ENCODE peak calls at places on chromosomes 11 and 22, in six cellular contexts. One of them, this sample, is unnamed.

GRCh38 chr22:29734853-29735252 is 15.1 kb downstream of the CABP7 start:
- DNase-seq in Karpas-422: no peak
- DNase-seq in GM23248: no peak
- DNase-seq in A549: no peak
- DNase-seq in neuronal stem cell: no peak
- DNase-seq in K562: no peak
- DNase-seq in this sample: no peak

GRCh38 chr11:71447791-71448256 is 369 bp downstream of the DHCR7 start:
- DNase-seq in Karpas-422: peak
- DNase-seq in GM23248: peak
- DNase-seq in A549: peak
- DNase-seq in neuronal stem cell: peak
- DNase-seq in K562: peak
- DNase-seq in this sample: no peak

GRCh38 chr11:71307811-71308645 is 55.7 kb upstream of the SHANK2 start:
- DNase-seq in Karpas-422: no peak
- DNase-seq in GM23248: no peak
- DNase-seq in A549: no peak
- DNase-seq in neuronal stem cell: no peak
- DNase-seq in K562: no peak
- DNase-seq in this sample: no peak

GRCh38 chr11:134363161-134363560 is 31.4 kb downstream of the GLB1L2 start:
- DNase-seq in Karpas-422: no peak
- DNase-seq in GM23248: no peak
- DNase-seq in A549: no peak
- DNase-seq in neuronal stem cell: no peak
- DNase-seq in K562: no peak
- DNase-seq in this sample: no peak

GRCh38 chr11:77289737-77290136 is 11.7 kb downstream of the GDPD4 start:
- DNase-seq in Karpas-422: no peak
- DNase-seq in GM23248: no peak
- DNase-seq in A549: no peak
- DNase-seq in neuronal stem cell: no peak
- DNase-seq in K562: no peak
- DNase-seq in this sample: no peak

GRCh38 chr11:108938604-108939003 is 273.7 kb downstream of the DDX10 start:
- DNase-seq in Karpas-422: no peak
- DNase-seq in GM23248: peak
- DNase-seq in A549: no peak
- DNase-seq in neuronal stem cell: no peak
- DNase-seq in K562: no peak
- DNase-seq in this sample: no peak

GRCh38 chr22:18991138-18991432 is 55.0 kb upstream of the PRODH start:
- DNase-seq in Karpas-422: no peak
- DNase-seq in GM23248: no peak
- DNase-seq in A549: no peak
- DNase-seq in neuronal stem cell: no peak
- DNase-seq in K562: no peak
- DNase-seq in this sample: no peak

GRCh38 chr11:64870893-64871849 is 7.2 kb downstream of the EHD1 start:
- DNase-seq in Karpas-422: no peak
- DNase-seq in GM23248: no peak
- DNase-seq in A549: no peak
- DNase-seq in neuronal stem cell: no peak
- DNase-seq in K562: peak
- DNase-seq in this sample: no peak

GRCh38 chr22:19550382-19550781 is 26.2 kb upstream of the CLDN5 start:
- DNase-seq in Karpas-422: no peak
- DNase-seq in GM23248: no peak
- DNase-seq in A549: no peak
- DNase-seq in neuronal stem cell: no peak
- DNase-seq in K562: no peak
- DNase-seq in this sample: no peak

GRCh38 chr11:117295438-117296137 is 4.4 kb downstream of the BACE1-AS start:
- DNase-seq in Karpas-422: no peak
- DNase-seq in GM23248: no peak
- DNase-seq in A549: no peak
- DNase-seq in neuronal stem cell: no peak
- DNase-seq in K562: no peak
- DNase-seq in this sample: no peak

GRCh38 chr11:1858576-1858975 is 5.7 kb downstream of the LSP1 start:
- DNase-seq in Karpas-422: no peak
- DNase-seq in GM23248: no peak
- DNase-seq in A549: no peak
- DNase-seq in neuronal stem cell: no peak
- DNase-seq in K562: no peak
- DNase-seq in this sample: no peak

GRCh38 chr11:1856306-1857005 is 3.6 kb downstream of the LSP1 start:
- DNase-seq in Karpas-422: no peak
- DNase-seq in GM23248: no peak
- DNase-seq in A549: no peak
- DNase-seq in neuronal stem cell: no peak
- DNase-seq in K562: no peak
- DNase-seq in this sample: no peak

GRCh38 chr11:1857064-1857463 is 4.2 kb downstream of the LSP1 start:
- DNase-seq in Karpas-422: no peak
- DNase-seq in GM23248: no peak
- DNase-seq in A549: no peak
- DNase-seq in neuronal stem cell: no peak
- DNase-seq in K562: no peak
- DNase-seq in this sample: no peak

GRCh38 chr11:1860108-1860507 is 7.2 kb downstream of the LSP1 start:
- DNase-seq in Karpas-422: no peak
- DNase-seq in GM23248: no peak
- DNase-seq in A549: no peak
- DNase-seq in neuronal stem cell: no peak
- DNase-seq in K562: no peak
- DNase-seq in this sample: no peak

GRCh38 chr11:1858154-1858553 is 5.3 kb downstream of the LSP1 start:
- DNase-seq in Karpas-422: no peak
- DNase-seq in GM23248: no peak
- DNase-seq in A549: no peak
- DNase-seq in neuronal stem cell: no peak
- DNase-seq in K562: no peak
- DNase-seq in this sample: no peak
- H3K4me2 ChIP-seq in Karpas-422: no peak
- H3K4me2 ChIP-seq in GM23248: no peak
- H3K4me2 ChIP-seq in A549: no peak
- H3K4me2 ChIP-seq in neuronal stem cell: no peak
- H3K4me2 ChIP-seq in K562: no peak
- H3K4me2 ChIP-seq in this sample: no peak

GRCh38 chr22:40605676-40606250 is 30.8 kb downstream of the MRTFA start:
- DNase-seq in Karpas-422: no peak
- DNase-seq in GM23248: peak
- DNase-seq in A549: no peak
- DNase-seq in neuronal stem cell: no peak
- DNase-seq in K562: no peak
- DNase-seq in this sample: no peak
- H3K4me2 ChIP-seq in Karpas-422: no peak
- H3K4me2 ChIP-seq in GM23248: peak
- H3K4me2 ChIP-seq in A549: peak
- H3K4me2 ChIP-seq in neuronal stem cell: no peak
- H3K4me2 ChIP-seq in K562: no peak
- H3K4me2 ChIP-seq in this sample: no peak

GRCh38 chr11:16925495-16926065 is 88.6 kb downstream of the PLEKHA7 start:
- DNase-seq in Karpas-422: no peak
- DNase-seq in GM23248: peak
- DNase-seq in A549: peak
- DNase-seq in neuronal stem cell: peak
- DNase-seq in K562: no peak
- DNase-seq in this sample: peak

GRCh38 chr11:16924462-16924825 is 89.8 kb downstream of the PLEKHA7 start:
- DNase-seq in Karpas-422: no peak
- DNase-seq in GM23248: no peak
- DNase-seq in A549: no peak
- DNase-seq in neuronal stem cell: no peak
- DNase-seq in K562: no peak
- DNase-seq in this sample: no peak

GRCh38 chr11:16926868-16927267 is 87.3 kb downstream of the PLEKHA7 start:
- DNase-seq in Karpas-422: no peak
- DNase-seq in GM23248: no peak
- DNase-seq in A549: no peak
- DNase-seq in neuronal stem cell: no peak
- DNase-seq in K562: peak
- DNase-seq in this sample: no peak

GRCh38 chr11:16924826-16925494 is 89.3 kb downstream of the PLEKHA7 start:
- DNase-seq in Karpas-422: no peak
- DNase-seq in GM23248: peak
- DNase-seq in A549: peak
- DNase-seq in neuronal stem cell: peak
- DNase-seq in K562: no peak
- DNase-seq in this sample: peak

DNA sequence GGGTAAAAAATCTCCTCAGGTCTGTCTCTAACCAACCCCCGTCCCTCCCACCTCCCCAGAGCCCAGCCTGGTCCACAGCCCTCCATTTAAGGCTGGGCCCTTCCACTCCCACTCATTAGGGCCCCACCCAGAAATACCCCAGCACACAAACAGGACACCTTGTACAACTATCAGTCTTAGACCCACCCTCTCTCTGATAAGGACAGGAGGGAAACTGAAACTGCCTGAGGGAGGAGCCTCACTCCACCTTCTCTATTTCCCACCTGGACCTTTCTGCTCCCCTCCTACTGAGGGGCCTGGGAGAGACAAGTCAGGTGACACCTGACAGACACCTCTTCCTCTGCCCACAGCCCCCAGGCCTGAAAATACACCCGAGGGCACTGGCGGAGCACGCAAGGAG is 90.2 kb downstream of the PLEKHA7 start:
- DNase-seq in Karpas-422: no peak
- DNase-seq in GM23248: no peak
- DNase-seq in A549: no peak
- DNase-seq in neuronal stem cell: no peak
- DNase-seq in K562: peak
- DNase-seq in this sample: no peak
- H3K4me2 ChIP-seq in Karpas-422: peak
- H3K4me2 ChIP-seq in GM23248: no peak
- H3K4me2 ChIP-seq in A549: peak
- H3K4me2 ChIP-seq in neuronal stem cell: no peak
- H3K4me2 ChIP-seq in K562: no peak
- H3K4me2 ChIP-seq in this sample: no peak

GRCh38 chr11:88402192-88402715 is 64.7 kb upstream of the CTSC start:
- DNase-seq in Karpas-422: no peak
- DNase-seq in GM23248: peak
- DNase-seq in A549: peak
- DNase-seq in neuronal stem cell: peak
- DNase-seq in K562: no peak
- DNase-seq in this sample: no peak
- H3K4me2 ChIP-seq in Karpas-422: no peak
- H3K4me2 ChIP-seq in GM23248: peak
- H3K4me2 ChIP-seq in A549: peak
- H3K4me2 ChIP-seq in neuronal stem cell: no peak
- H3K4me2 ChIP-seq in K562: no peak
- H3K4me2 ChIP-seq in this sample: no peak

GRCh38 chr22:17846326-17846992 is 72.2 kb upstream of the BID start:
- DNase-seq in Karpas-422: no peak
- DNase-seq in GM23248: peak
- DNase-seq in A549: no peak
- DNase-seq in neuronal stem cell: no peak
- DNase-seq in K562: no peak
- DNase-seq in this sample: no peak
- H3K4me2 ChIP-seq in Karpas-422: no peak
- H3K4me2 ChIP-seq in GM23248: no peak
- H3K4me2 ChIP-seq in A549: no peak
- H3K4me2 ChIP-seq in neuronal stem cell: no peak
- H3K4me2 ChIP-seq in K562: no peak
- H3K4me2 ChIP-seq in this sample: no peak

GRCh38 chr22:35775339-35775738 is 57.7 kb downstream of the APOL5 start:
- DNase-seq in Karpas-422: no peak
- DNase-seq in GM23248: no peak
- DNase-seq in A549: no peak
- DNase-seq in neuronal stem cell: no peak
- DNase-seq in K562: no peak
- DNase-seq in this sample: no peak

GRCh38 chr22:35781898-35782297 is 64.2 kb downstream of the APOL5 start:
- DNase-seq in Karpas-422: no peak
- DNase-seq in GM23248: no peak
- DNase-seq in A549: no peak
- DNase-seq in neuronal stem cell: no peak
- DNase-seq in K562: no peak
- DNase-seq in this sample: no peak

GRCh38 chr22:35782504-35782903 is 64.8 kb downstream of the APOL5 start:
- DNase-seq in Karpas-422: no peak
- DNase-seq in GM23248: peak
- DNase-seq in A549: no peak
- DNase-seq in neuronal stem cell: no peak
- DNase-seq in K562: no peak
- DNase-seq in this sample: no peak

DNA sequence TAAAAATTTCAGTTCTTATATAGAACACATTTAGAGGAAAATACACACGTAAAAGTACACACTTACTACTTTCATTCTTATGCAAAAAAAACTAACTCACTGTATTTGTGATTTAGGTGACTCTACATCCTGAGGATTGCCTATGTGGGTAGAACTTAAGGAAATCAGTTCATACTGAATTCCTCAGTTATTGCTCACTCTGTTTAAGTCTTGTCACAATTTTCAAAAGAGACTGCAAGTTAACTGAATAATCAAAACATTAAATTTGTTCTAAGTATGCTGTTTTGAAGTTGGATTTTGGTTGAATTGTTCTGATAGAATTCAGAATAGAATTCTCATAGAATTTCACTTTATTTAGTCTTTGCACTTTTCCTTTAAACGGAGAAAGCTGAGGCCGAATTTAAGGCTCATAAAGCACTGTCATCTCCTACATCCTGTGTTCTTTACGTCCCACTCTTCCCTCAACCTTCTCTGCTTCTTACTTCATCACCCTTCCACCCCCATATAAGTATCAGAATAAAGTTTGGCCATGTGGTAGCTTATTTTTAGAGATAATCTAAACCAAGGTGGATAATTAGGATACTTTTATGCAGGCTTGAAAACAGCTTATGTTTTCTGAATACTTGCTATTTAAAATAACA is 59.8 kb downstream of the APOL5 start:
- DNase-seq in Karpas-422: no peak
- DNase-seq in GM23248: peak
- DNase-seq in A549: no peak
- DNase-seq in neuronal stem cell: no peak
- DNase-seq in K562: no peak
- DNase-seq in this sample: no peak
- H3K4me2 ChIP-seq in Karpas-422: no peak
- H3K4me2 ChIP-seq in GM23248: peak
- H3K4me2 ChIP-seq in A549: peak
- H3K4me2 ChIP-seq in neuronal stem cell: no peak
- H3K4me2 ChIP-seq in K562: no peak
- H3K4me2 ChIP-seq in this sample: no peak

This sample was measured in HepG2.